ENCODE peak calls at places on chromosome 11, in nine cellular contexts. One of them, this sample, is unnamed.

GRCh38 chr11:33307984-33308383 is 50.8 kb downstream of the HIPK3 start:
- DNase-seq in fibroblast of lung: peak; percentile 23
- DNase-seq in neural progenitor cell: no peak
- DNase-seq in fibroblast of mammary gland: peak; percentile 30
- DNase-seq in body of pancreas: no peak
- DNase-seq in CD8-positive, alpha-beta T cell: no peak
- DNase-seq in suprapubic skin: no peak
- DNase-seq in GM12865: no peak
- DNase-seq in AG04450: no peak
- DNase-seq in this sample: no peak

GRCh38 chr11:124285610-124286344 is 28.0 kb downstream of the OR8D1 start:
- DNase-seq in fibroblast of lung: peak; percentile 89
- DNase-seq in neural progenitor cell: no peak
- DNase-seq in fibroblast of mammary gland: peak; percentile 84
- DNase-seq in body of pancreas: no peak
- DNase-seq in CD8-positive, alpha-beta T cell: no peak
- DNase-seq in suprapubic skin: no peak
- DNase-seq in GM12865: no peak
- DNase-seq in AG04450: peak; percentile 59
- DNase-seq in this sample: peak; percentile 3

GRCh38 chr11:75428301-75428724 is 4.7 kb downstream of the KLHL35 start:
- DNase-seq in fibroblast of lung: peak; percentile 83
- DNase-seq in neural progenitor cell: peak; percentile 76
- DNase-seq in fibroblast of mammary gland: peak; percentile 86
- DNase-seq in body of pancreas: peak; percentile 95
- DNase-seq in CD8-positive, alpha-beta T cell: peak; percentile 43
- DNase-seq in suprapubic skin: peak; percentile 96
- DNase-seq in GM12865: peak; percentile 50
- DNase-seq in AG04450: peak; percentile 57
- DNase-seq in this sample: peak; percentile 29

GRCh38 chr11:108559904-108560303 is 33.7 kb downstream of the EXPH5 start:
- DNase-seq in fibroblast of lung: peak; percentile 85
- DNase-seq in neural progenitor cell: no peak
- DNase-seq in fibroblast of mammary gland: peak; percentile 95
- DNase-seq in body of pancreas: no peak
- DNase-seq in CD8-positive, alpha-beta T cell: no peak
- DNase-seq in suprapubic skin: no peak
- DNase-seq in GM12865: no peak
- DNase-seq in AG04450: peak; percentile 26
- DNase-seq in this sample: peak; percentile 79

GRCh38 chr11:105466582-105467228 is 143.2 kb upstream of the GRIA4 start:
- DNase-seq in fibroblast of lung: peak; percentile 67
- DNase-seq in neural progenitor cell: no peak
- DNase-seq in fibroblast of mammary gland: peak; percentile 29
- DNase-seq in body of pancreas: no peak
- DNase-seq in CD8-positive, alpha-beta T cell: no peak
- DNase-seq in suprapubic skin: no peak
- DNase-seq in GM12865: no peak
- DNase-seq in AG04450: peak; percentile 16
- DNase-seq in this sample: no peak

GRCh38 chr11:43870981-43871550 is 9.6 kb upstream of the ALKBH3 start:
- DNase-seq in fibroblast of lung: no peak
- DNase-seq in neural progenitor cell: no peak
- DNase-seq in fibroblast of mammary gland: no peak
- DNase-seq in body of pancreas: no peak
- DNase-seq in CD8-positive, alpha-beta T cell: no peak
- DNase-seq in suprapubic skin: no peak
- DNase-seq in GM12865: no peak
- DNase-seq in AG04450: no peak
- DNase-seq in this sample: no peak

GRCh38 chr11:14852571-14853177 is 39.4 kb downstream of the CYP2R1 start:
- DNase-seq in fibroblast of lung: no peak
- DNase-seq in neural progenitor cell: no peak
- DNase-seq in fibroblast of mammary gland: no peak
- DNase-seq in body of pancreas: no peak
- DNase-seq in CD8-positive, alpha-beta T cell: no peak
- DNase-seq in suprapubic skin: no peak
- DNase-seq in GM12865: no peak
- DNase-seq in AG04450: no peak
- DNase-seq in this sample: no peak

GRCh38 chr11:59208956-59209355 is 3.8 kb downstream of the MPEG1 start:
- DNase-seq in fibroblast of lung: peak; percentile 84
- DNase-seq in neural progenitor cell: no peak
- DNase-seq in fibroblast of mammary gland: peak; percentile 49
- DNase-seq in body of pancreas: no peak
- DNase-seq in CD8-positive, alpha-beta T cell: no peak
- DNase-seq in suprapubic skin: no peak
- DNase-seq in GM12865: peak; percentile 27
- DNase-seq in AG04450: no peak
- DNase-seq in this sample: no peak

GRCh38 chr11:67572747-67573419 is 10.7 kb upstream of the GSTP1 start:
- DNase-seq in fibroblast of lung: peak; percentile 32
- DNase-seq in neural progenitor cell: peak; percentile 84
- DNase-seq in fibroblast of mammary gland: peak; percentile 50
- DNase-seq in body of pancreas: peak; percentile 86
- DNase-seq in CD8-positive, alpha-beta T cell: no peak
- DNase-seq in suprapubic skin: no peak
- DNase-seq in GM12865: peak; percentile 73
- DNase-seq in AG04450: no peak
- DNase-seq in this sample: peak; percentile 15

GRCh38 chr11:8826901-8827560 is 84.0 kb upstream of the AKIP1 start:
- DNase-seq in fibroblast of lung: peak; percentile 12
- DNase-seq in neural progenitor cell: no peak
- DNase-seq in fibroblast of mammary gland: no peak
- DNase-seq in body of pancreas: no peak
- DNase-seq in CD8-positive, alpha-beta T cell: no peak
- DNase-seq in suprapubic skin: no peak
- DNase-seq in GM12865: no peak
- DNase-seq in AG04450: no peak
- DNase-seq in this sample: no peak

GRCh38 chr11:69290791-69291190 is 3.2 kb upstream of the MYEOV start:
- DNase-seq in fibroblast of lung: no peak
- DNase-seq in neural progenitor cell: no peak
- DNase-seq in fibroblast of mammary gland: no peak
- DNase-seq in body of pancreas: no peak
- DNase-seq in CD8-positive, alpha-beta T cell: no peak
- DNase-seq in suprapubic skin: no peak
- DNase-seq in GM12865: no peak
- DNase-seq in AG04450: no peak
- DNase-seq in this sample: no peak

DNA sequence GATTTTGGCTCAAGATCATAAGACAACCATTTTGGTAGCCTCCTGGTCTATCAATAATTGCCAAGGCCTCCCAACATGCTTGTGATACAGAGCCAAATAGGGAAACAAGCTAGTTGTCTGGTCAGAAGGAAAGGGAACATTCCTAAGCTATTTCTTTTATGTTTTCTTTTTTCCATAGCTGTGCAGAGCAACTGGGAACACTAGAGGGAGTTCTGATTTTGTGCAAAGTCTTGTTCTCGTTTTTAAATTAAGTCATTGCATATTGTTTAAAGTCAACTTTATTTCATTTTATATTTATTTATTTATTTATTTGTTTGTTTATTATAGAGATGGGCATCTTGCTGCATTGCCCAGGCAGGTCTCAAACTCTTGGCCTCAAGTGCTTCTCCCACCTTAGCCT is 416.8 kb upstream of the CHORDC1 start:
- DNase-seq in fibroblast of lung: no peak
- DNase-seq in neural progenitor cell: no peak
- DNase-seq in fibroblast of mammary gland: no peak
- DNase-seq in body of pancreas: no peak
- DNase-seq in CD8-positive, alpha-beta T cell: no peak
- DNase-seq in suprapubic skin: no peak
- DNase-seq in GM12865: no peak
- DNase-seq in AG04450: no peak
- DNase-seq in this sample: no peak
- TF ChIP-seq CTCF in fibroblast of lung: peak; percentile 57
- TF ChIP-seq CTCF in neural progenitor cell: peak; percentile 58
- TF ChIP-seq CTCF in fibroblast of mammary gland: peak; percentile 3
- TF ChIP-seq CTCF in body of pancreas: no peak
- TF ChIP-seq CTCF in CD8-positive, alpha-beta T cell: no peak
- TF ChIP-seq CTCF in suprapubic skin: no peak
- TF ChIP-seq CTCF in GM12865: no peak
- TF ChIP-seq CTCF in AG04450: no peak
- TF ChIP-seq CTCF in this sample: no peak

DNA sequence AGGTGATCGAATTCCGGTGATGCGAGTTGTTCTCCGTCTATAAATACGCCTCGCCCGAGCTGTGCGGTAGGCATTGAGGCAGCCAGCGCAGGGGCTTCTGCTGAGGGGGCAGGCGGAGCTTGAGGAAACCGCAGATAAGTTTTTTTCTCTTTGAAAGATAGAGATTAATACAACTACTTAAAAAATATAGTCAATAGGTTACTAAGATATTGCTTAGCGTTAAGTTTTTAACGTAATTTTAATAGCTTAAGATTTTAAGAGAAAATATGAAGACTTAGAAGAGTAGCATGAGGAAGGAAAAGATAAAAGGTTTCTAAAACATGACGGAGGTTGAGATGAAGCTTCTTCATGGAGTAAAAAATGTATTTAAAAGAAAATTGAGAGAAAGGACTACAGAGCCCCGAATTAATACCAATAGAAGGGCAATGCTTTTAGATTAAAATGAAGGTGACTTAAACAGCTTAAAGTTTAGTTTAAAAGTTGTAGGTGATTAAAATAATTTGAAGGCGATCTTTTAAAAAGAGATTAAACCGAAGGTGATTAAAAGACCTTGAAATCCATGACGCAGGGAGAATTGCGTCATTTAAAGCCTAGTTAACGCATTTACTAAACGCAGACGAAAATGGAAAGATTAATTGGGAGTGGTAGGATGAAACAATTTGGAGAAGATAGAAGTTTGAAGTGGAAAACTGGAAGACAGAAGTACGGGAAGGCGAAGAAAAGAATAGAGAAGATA is at the start of gene MALAT1:
- DNase-seq in fibroblast of lung: peak; percentile 92
- DNase-seq in neural progenitor cell: peak; percentile 97
- DNase-seq in fibroblast of mammary gland: peak; percentile 93
- DNase-seq in body of pancreas: peak; percentile 96
- DNase-seq in CD8-positive, alpha-beta T cell: peak; percentile 95
- DNase-seq in suprapubic skin: peak; percentile 98
- DNase-seq in GM12865: peak; percentile 99
- DNase-seq in AG04450: peak; percentile 95
- DNase-seq in this sample: peak; percentile 96
- TF ChIP-seq CTCF in fibroblast of lung: no peak
- TF ChIP-seq CTCF in neural progenitor cell: no peak
- TF ChIP-seq CTCF in fibroblast of mammary gland: no peak
- TF ChIP-seq CTCF in body of pancreas: no peak
- TF ChIP-seq CTCF in CD8-positive, alpha-beta T cell: no peak
- TF ChIP-seq CTCF in suprapubic skin: no peak
- TF ChIP-seq CTCF in GM12865: no peak
- TF ChIP-seq CTCF in AG04450: no peak
- TF ChIP-seq CTCF in this sample: no peak

DNA sequence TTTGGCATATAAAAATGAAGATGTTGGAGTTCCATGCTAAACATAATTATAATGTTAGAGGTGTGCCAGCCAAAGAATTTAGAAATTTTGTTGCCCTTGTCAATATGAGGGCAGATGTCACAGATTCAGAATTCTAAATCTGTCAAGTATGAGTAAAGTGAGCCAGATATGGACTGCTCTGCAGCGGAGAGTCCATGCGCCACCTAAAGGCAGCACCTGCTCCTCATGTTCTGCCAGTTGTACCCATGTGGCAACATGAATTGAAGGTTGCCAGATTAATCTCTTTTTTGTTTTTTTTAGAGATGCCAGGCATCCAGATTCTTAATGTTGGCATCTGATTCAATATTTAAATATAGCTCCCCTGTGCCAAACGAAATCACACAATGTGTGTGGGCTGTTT is 678.6 kb upstream of the ANO5 start:
- DNase-seq in fibroblast of lung: no peak
- DNase-seq in neural progenitor cell: peak; percentile 27
- DNase-seq in fibroblast of mammary gland: no peak
- DNase-seq in body of pancreas: peak; percentile 18
- DNase-seq in CD8-positive, alpha-beta T cell: no peak
- DNase-seq in suprapubic skin: no peak
- DNase-seq in GM12865: peak; percentile 24
- DNase-seq in AG04450: no peak
- DNase-seq in this sample: no peak
- TF ChIP-seq CTCF in fibroblast of lung: no peak
- TF ChIP-seq CTCF in neural progenitor cell: peak; percentile 64
- TF ChIP-seq CTCF in fibroblast of mammary gland: no peak
- TF ChIP-seq CTCF in body of pancreas: no peak
- TF ChIP-seq CTCF in CD8-positive, alpha-beta T cell: no peak
- TF ChIP-seq CTCF in suprapubic skin: peak; percentile 33
- TF ChIP-seq CTCF in GM12865: peak; percentile 28
- TF ChIP-seq CTCF in AG04450: no peak
- TF ChIP-seq CTCF in this sample: no peak

GRCh38 chr11:35619754-35620640 is 1.7 kb downstream of the FJX1 start:
- DNase-seq in fibroblast of lung: peak; percentile 49
- DNase-seq in neural progenitor cell: peak; percentile 87
- DNase-seq in fibroblast of mammary gland: no peak
- DNase-seq in body of pancreas: peak; percentile 15
- DNase-seq in CD8-positive, alpha-beta T cell: no peak
- DNase-seq in suprapubic skin: no peak
- DNase-seq in GM12865: peak; percentile 35
- DNase-seq in AG04450: no peak
- DNase-seq in this sample: no peak
- TF ChIP-seq CTCF in fibroblast of lung: no peak
- TF ChIP-seq CTCF in neural progenitor cell: no peak
- TF ChIP-seq CTCF in fibroblast of mammary gland: no peak
- TF ChIP-seq CTCF in body of pancreas: no peak
- TF ChIP-seq CTCF in CD8-positive, alpha-beta T cell: no peak
- TF ChIP-seq CTCF in suprapubic skin: no peak
- TF ChIP-seq CTCF in GM12865: peak; percentile 25
- TF ChIP-seq CTCF in AG04450: peak; percentile 5
- TF ChIP-seq CTCF in this sample: no peak

This sample was measured in AG09319.